ENCODE peak calls at places on chromosome 12, in four cellular contexts. V, M, R and T are unnamed samples.

GRCh38 chr12:95551305-95551704 is at the start of gene USP44:
- DNase-seq in R (peak; percentile 90), V (no peak), M (no peak), T (no peak)

GRCh38 chr12:10641735-10642500 is 28.5 kb upstream of the MAGOHB start:
- DNase-seq in V (no peak), M (no peak), R (no peak), T (no peak)

GRCh38 chr12:111393700-111394275 is 11.9 kb upstream of the SH2B3 start:
- DNase-seq in M (no peak), V (no peak), R (peak; percentile 58), T (no peak)

GRCh38 chr12:64178122-64178521 is 44.0 kb downstream of the KICS2 start:
- DNase-seq in V (no peak), M (no peak), R (no peak), T (no peak)

GRCh38 chr12:23221066-23221465 is 596.1 kb downstream of the ETNK1 start:
- DNase-seq in R (peak; percentile 82), V (no peak), M (no peak), T (no peak)

GRCh38 chr12:38904932-38905479 is 385 bp downstream of the CPNE8 start:
- DNase-seq in R (peak; percentile 94), V (peak; percentile 96), M (peak; percentile 79), T (peak; percentile 78)

GRCh38 chr12:98373019-98373554 is 142.3 kb upstream of the TMPO start:
- DNase-seq in R (peak; percentile 66), V (no peak), M (peak; percentile 14), T (no peak)

GRCh38 chr12:94359761-94360160 is 99.9 kb downstream of the CEP83 start:
- DNase-seq in R (no peak), V (no peak), M (no peak), T (no peak)

GRCh38 chr12:105561981-105562726 is 231.7 kb downstream of the C12orf75 start:
- DNase-seq in R (peak; percentile 84), M (peak; percentile 16), V (peak; percentile 83), T (peak; percentile 74)

GRCh38 chr12:80936642-80937390 is 918 bp downstream of the LIN7A start:
- DNase-seq in M (peak; percentile 33), R (peak; percentile 93), V (peak; percentile 82), T (peak; percentile 48)
- TF ChIP-seq CTCF in M (no peak), R (no peak), V (no peak), T (no peak)

DNA sequence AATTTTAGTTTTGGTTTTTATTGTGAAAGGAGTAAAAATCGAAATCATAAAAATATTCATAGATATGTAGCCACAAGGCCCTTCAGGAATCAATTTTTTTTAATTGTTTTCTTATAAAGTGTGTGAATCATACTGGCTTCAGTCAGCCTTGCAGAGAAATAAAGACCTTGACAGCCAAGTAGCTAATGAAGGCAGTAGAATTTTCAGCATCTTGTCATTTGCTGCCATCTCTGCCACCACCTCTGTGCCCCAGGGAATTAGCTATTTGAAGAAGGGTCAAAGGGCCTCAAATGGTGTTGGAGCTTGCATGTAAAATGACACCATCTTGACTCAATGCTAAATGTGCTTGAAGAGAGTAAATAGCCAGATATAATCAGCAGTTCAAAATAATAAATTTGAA is 359.4 kb upstream of the DCN start:
- DNase-seq in M (no peak), V (no peak), R (no peak), T (no peak)
- H3K27ac ChIP-seq in M (no peak overlapping the region), V (no peak overlapping the region), R (no peak overlapping the region), T (no peak overlapping the region)

GRCh38 chr12:14394317-14395058 is 29.0 kb downstream of the ATF7IP start:
- DNase-seq in V (no peak), M (no peak), R (no peak), T (no peak)
- TF ChIP-seq CTCF in V (peak; percentile 15), M (peak; percentile 54), R (peak; percentile 55), T (no peak)

GRCh38 chr12:5432011-5432400 is at the start of gene NTF3:
- DNase-seq in M (no peak), R (peak; percentile 84), V (no peak), T (no peak)
- H3K27ac ChIP-seq in M (no peak within 1 kb of the TSS), R (no peak within 1 kb of the TSS), V (peak within 1 kb of the TSS; percentile 33), T (no peak within 1 kb of the TSS)

GRCh38 chr12:58931518-58931917 is 11.2 kb upstream of the LRIG3 start:
- DNase-seq in R (peak; percentile 62), M (no peak), V (no peak), T (no peak)
- TF ChIP-seq CTCF in R (peak; percentile 69), M (no peak), V (no peak), T (no peak)

GRCh38 chr12:12676605-12677004 is 19.4 kb downstream of the GPR19 start:
- DNase-seq in V (no peak), R (peak; percentile 74), M (no peak), T (no peak)

GRCh38 chr12:12668005-12668404 is 28.0 kb downstream of the GPR19 start:
- DNase-seq in V (no peak), M (no peak), R (no peak), T (no peak)

GRCh38 chr12:12671850-12672660 is 23.9 kb downstream of the GPR19 start:
- DNase-seq in V (no peak), M (no peak), R (no peak), T (no peak)

DNA sequence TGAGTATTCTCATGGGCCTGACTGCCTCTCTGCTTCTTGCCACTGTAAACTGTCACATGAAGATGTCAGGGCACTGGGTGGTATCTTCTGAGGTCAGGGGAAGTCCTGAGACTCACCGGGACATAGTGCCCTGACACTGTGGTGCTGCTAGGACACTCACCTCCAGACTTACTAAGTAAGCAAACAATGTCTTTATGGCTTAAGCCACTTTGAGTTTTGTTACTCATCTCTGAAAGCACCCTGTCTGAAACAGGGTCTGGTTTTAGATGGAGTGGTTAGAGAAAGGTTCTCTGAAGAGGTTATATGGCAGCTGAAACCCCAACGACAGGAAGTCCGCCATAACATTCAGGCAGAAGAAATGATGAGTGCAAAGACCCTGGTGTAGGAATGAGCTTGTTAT is 22.7 kb downstream of the GPR19 start:
- DNase-seq in R (no peak), M (no peak), V (no peak), T (no peak)
- H3K27ac ChIP-seq in R (no peak overlapping the region), M (no peak overlapping the region), V (no peak overlapping the region), T (no peak overlapping the region)

DNA sequence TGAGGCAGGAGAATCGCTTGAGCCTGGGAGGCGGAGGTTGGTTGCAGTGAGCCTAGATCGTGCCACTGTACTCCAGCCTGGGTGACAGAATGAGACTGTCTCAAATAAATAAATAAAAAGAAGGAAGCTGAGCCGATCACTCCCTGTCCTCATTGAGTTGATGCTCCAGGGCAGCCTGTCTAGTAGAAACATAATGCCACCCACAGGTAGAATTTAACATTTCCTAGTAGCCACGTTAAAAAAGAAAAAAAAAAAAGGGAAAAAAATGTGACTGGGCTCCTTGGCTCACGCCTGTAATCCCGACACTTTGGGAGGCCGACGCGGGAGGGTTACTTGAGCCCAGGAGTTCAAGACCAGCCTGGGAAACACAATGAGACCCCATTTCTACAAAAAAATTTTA is 135.7 kb downstream of the SCARB1 start:
- DNase-seq in V (no peak), R (no peak), M (no peak), T (no peak)
- TF ChIP-seq CTCF in V (no peak), R (no peak), M (peak; percentile 31), T (peak; percentile 47)